ENCODE peak calls at places on chromosomes 2 and 18, in six cellular contexts. One of them, this sample, is unnamed.

GRCh38 chr18:55385770-55386169 is 202.2 kb downstream of the TCF4 start:
- DNase-seq in neuronal stem cell: no peak
- DNase-seq in mesendoderm: no peak
- DNase-seq in mesenchymal stem cell: no peak
- DNase-seq in H9: no peak
- DNase-seq in trophoblast cell: no peak
- DNase-seq in this sample: no peak

GRCh38 chr2:102606353-102606752 is 13.0 kb upstream of the SLC9A2 start:
- DNase-seq in neuronal stem cell: no peak
- DNase-seq in mesendoderm: no peak
- DNase-seq in mesenchymal stem cell: no peak
- DNase-seq in H9: no peak
- DNase-seq in trophoblast cell: peak
- DNase-seq in this sample: no peak

GRCh38 chr2:239466046-239466754 is 65.4 kb upstream of the HDAC4 start:
- DNase-seq in neuronal stem cell: no peak
- DNase-seq in mesendoderm: no peak
- DNase-seq in mesenchymal stem cell: no peak
- DNase-seq in H9: peak
- DNase-seq in trophoblast cell: no peak
- DNase-seq in this sample: no peak

GRCh38 chr2:127173073-127173472 is 47.0 kb downstream of the CYP27C1 start:
- DNase-seq in neuronal stem cell: no peak
- DNase-seq in mesendoderm: no peak
- DNase-seq in mesenchymal stem cell: peak
- DNase-seq in H9: no peak
- DNase-seq in trophoblast cell: no peak
- DNase-seq in this sample: peak

GRCh38 chr18:32317651-32318050 is 127.8 kb downstream of the MEP1B start:
- DNase-seq in neuronal stem cell: no peak
- DNase-seq in mesendoderm: no peak
- DNase-seq in mesenchymal stem cell: peak
- DNase-seq in H9: no peak
- DNase-seq in trophoblast cell: no peak
- DNase-seq in this sample: peak

GRCh38 chr2:12116228-12116750 is 369.9 kb downstream of the LPIN1 start:
- DNase-seq in neuronal stem cell: no peak
- DNase-seq in mesendoderm: no peak
- DNase-seq in mesenchymal stem cell: no peak
- DNase-seq in H9: no peak
- DNase-seq in trophoblast cell: no peak
- DNase-seq in this sample: no peak

GRCh38 chr2:69816923-69817542 is 12.4 kb upstream of the GMCL1 start:
- DNase-seq in neuronal stem cell: peak
- DNase-seq in mesendoderm: peak
- DNase-seq in mesenchymal stem cell: peak
- DNase-seq in H9: peak
- DNase-seq in trophoblast cell: peak
- DNase-seq in this sample: peak

GRCh38 chr2:2827237-2827636 is 496.2 kb upstream of the MYT1L start:
- DNase-seq in neuronal stem cell: no peak
- DNase-seq in mesendoderm: no peak
- DNase-seq in mesenchymal stem cell: no peak
- DNase-seq in H9: peak
- DNase-seq in trophoblast cell: no peak
- DNase-seq in this sample: no peak

GRCh38 chr2:215755651-215756350 is 257.6 kb downstream of the MREG start:
- DNase-seq in neuronal stem cell: no peak
- DNase-seq in mesendoderm: no peak
- DNase-seq in mesenchymal stem cell: no peak
- DNase-seq in H9: no peak
- DNase-seq in trophoblast cell: no peak
- DNase-seq in this sample: no peak

GRCh38 chr2:31238906-31239841 is 5.2 kb downstream of the EHD3 start:
- DNase-seq in neuronal stem cell: no peak
- DNase-seq in mesendoderm: peak
- DNase-seq in mesenchymal stem cell: no peak
- DNase-seq in H9: peak
- DNase-seq in trophoblast cell: no peak
- DNase-seq in this sample: no peak

GRCh38 chr18:55694291-55694690 is 106.3 kb upstream of the TCF4 start:
- DNase-seq in neuronal stem cell: no peak
- DNase-seq in mesendoderm: no peak
- DNase-seq in mesenchymal stem cell: peak
- DNase-seq in H9: no peak
- DNase-seq in trophoblast cell: peak
- DNase-seq in this sample: peak

GRCh38 chr18:69081846-69082245 is 284.0 kb downstream of the CCDC102B start:
- DNase-seq in neuronal stem cell: no peak
- DNase-seq in mesendoderm: no peak
- DNase-seq in mesenchymal stem cell: no peak
- DNase-seq in H9: no peak
- DNase-seq in trophoblast cell: no peak
- DNase-seq in this sample: no peak

GRCh38 chr2:240598311-240598911 is 11.9 kb downstream of the CAPN10 start:
- DNase-seq in neuronal stem cell: no peak
- DNase-seq in mesendoderm: no peak
- DNase-seq in mesenchymal stem cell: no peak
- DNase-seq in H9: no peak
- DNase-seq in trophoblast cell: no peak
- DNase-seq in this sample: no peak

GRCh38 chr18:48913201-48913600 is 37.6 kb downstream of the SMAD7 start:
- DNase-seq in neuronal stem cell: no peak
- DNase-seq in mesendoderm: no peak
- DNase-seq in mesenchymal stem cell: no peak
- DNase-seq in H9: peak
- DNase-seq in trophoblast cell: no peak
- DNase-seq in this sample: no peak

GRCh38 chr2:21362101-21362500 is 238.3 kb downstream of the TDRD15 start:
- DNase-seq in neuronal stem cell: no peak
- DNase-seq in mesendoderm: no peak
- DNase-seq in mesenchymal stem cell: no peak
- DNase-seq in H9: no peak
- DNase-seq in trophoblast cell: no peak
- DNase-seq in this sample: no peak

GRCh38 chr18:22355069-22355468 is 62.6 kb downstream of the CTAGE1 start:
- DNase-seq in neuronal stem cell: no peak
- DNase-seq in mesendoderm: no peak
- DNase-seq in mesenchymal stem cell: no peak
- DNase-seq in H9: no peak
- DNase-seq in trophoblast cell: no peak
- DNase-seq in this sample: no peak

GRCh38 chr2:64404002-64404731 is 49.8 kb upstream of the LGALSL start:
- DNase-seq in neuronal stem cell: peak
- DNase-seq in mesendoderm: peak
- DNase-seq in mesenchymal stem cell: peak
- DNase-seq in H9: peak
- DNase-seq in trophoblast cell: no peak
- DNase-seq in this sample: peak

GRCh38 chr2:1715184-1716012 is 28.9 kb downstream of the PXDN start:
- DNase-seq in neuronal stem cell: no peak
- DNase-seq in mesendoderm: no peak
- DNase-seq in mesenchymal stem cell: no peak
- DNase-seq in H9: no peak
- DNase-seq in trophoblast cell: no peak
- DNase-seq in this sample: no peak

GRCh38 chr2:26722911-26723310 is 30.4 kb downstream of the KCNK3 start:
- DNase-seq in neuronal stem cell: no peak
- DNase-seq in mesendoderm: no peak
- DNase-seq in mesenchymal stem cell: no peak
- DNase-seq in H9: no peak
- DNase-seq in trophoblast cell: no peak
- DNase-seq in this sample: no peak

GRCh38 chr2:161237397-161238263 is 70.6 kb upstream of the PSMD14 start:
- DNase-seq in neuronal stem cell: peak
- DNase-seq in mesendoderm: peak
- DNase-seq in mesenchymal stem cell: peak
- DNase-seq in H9: peak
- DNase-seq in trophoblast cell: peak
- DNase-seq in this sample: peak

GRCh38 chr2:127025357-127026062 is 81.4 kb downstream of the BIN1 start:
- DNase-seq in neuronal stem cell: peak
- DNase-seq in mesendoderm: peak
- DNase-seq in mesenchymal stem cell: peak
- DNase-seq in H9: peak
- DNase-seq in trophoblast cell: peak
- DNase-seq in this sample: peak

GRCh38 chr2:102929721-102930120 is 167.9 kb downstream of the TMEM182 start:
- DNase-seq in neuronal stem cell: no peak
- DNase-seq in mesendoderm: peak
- DNase-seq in mesenchymal stem cell: no peak
- DNase-seq in H9: no peak
- DNase-seq in trophoblast cell: no peak
- DNase-seq in this sample: no peak

GRCh38 chr18:34773961-34774754 is 64.1 kb downstream of the DTNA start:
- DNase-seq in neuronal stem cell: no peak
- DNase-seq in mesendoderm: no peak
- DNase-seq in mesenchymal stem cell: peak
- DNase-seq in H9: no peak
- DNase-seq in trophoblast cell: no peak
- DNase-seq in this sample: peak

GRCh38 chr2:214465386-214466146 is 54.7 kb downstream of the VWC2L start:
- DNase-seq in neuronal stem cell: no peak
- DNase-seq in mesendoderm: peak
- DNase-seq in mesenchymal stem cell: peak
- DNase-seq in H9: no peak
- DNase-seq in trophoblast cell: peak
- DNase-seq in this sample: peak

GRCh38 chr18:3248062-3248669 is 565 bp downstream of the MYL12A start:
- DNase-seq in neuronal stem cell: peak
- DNase-seq in mesendoderm: no peak
- DNase-seq in mesenchymal stem cell: peak
- DNase-seq in H9: no peak
- DNase-seq in trophoblast cell: peak
- DNase-seq in this sample: peak
- H2BK5ac ChIP-seq in neuronal stem cell: peak
- H2BK5ac ChIP-seq in mesendoderm: peak
- H2BK5ac ChIP-seq in mesenchymal stem cell: peak
- H2BK5ac ChIP-seq in H9: no peak
- H2BK5ac ChIP-seq in trophoblast cell: peak
- H2BK5ac ChIP-seq in this sample: peak

GRCh38 chr18:5414546-5414945 is 119.0 kb upstream of the ZBTB14 start:
- DNase-seq in neuronal stem cell: peak
- DNase-seq in mesendoderm: peak
- DNase-seq in mesenchymal stem cell: no peak
- DNase-seq in H9: peak
- DNase-seq in trophoblast cell: no peak
- DNase-seq in this sample: no peak
- H2BK5ac ChIP-seq in neuronal stem cell: no peak
- H2BK5ac ChIP-seq in mesendoderm: no peak
- H2BK5ac ChIP-seq in mesenchymal stem cell: no peak
- H2BK5ac ChIP-seq in H9: no peak
- H2BK5ac ChIP-seq in trophoblast cell: no peak
- H2BK5ac ChIP-seq in this sample: no peak

DNA sequence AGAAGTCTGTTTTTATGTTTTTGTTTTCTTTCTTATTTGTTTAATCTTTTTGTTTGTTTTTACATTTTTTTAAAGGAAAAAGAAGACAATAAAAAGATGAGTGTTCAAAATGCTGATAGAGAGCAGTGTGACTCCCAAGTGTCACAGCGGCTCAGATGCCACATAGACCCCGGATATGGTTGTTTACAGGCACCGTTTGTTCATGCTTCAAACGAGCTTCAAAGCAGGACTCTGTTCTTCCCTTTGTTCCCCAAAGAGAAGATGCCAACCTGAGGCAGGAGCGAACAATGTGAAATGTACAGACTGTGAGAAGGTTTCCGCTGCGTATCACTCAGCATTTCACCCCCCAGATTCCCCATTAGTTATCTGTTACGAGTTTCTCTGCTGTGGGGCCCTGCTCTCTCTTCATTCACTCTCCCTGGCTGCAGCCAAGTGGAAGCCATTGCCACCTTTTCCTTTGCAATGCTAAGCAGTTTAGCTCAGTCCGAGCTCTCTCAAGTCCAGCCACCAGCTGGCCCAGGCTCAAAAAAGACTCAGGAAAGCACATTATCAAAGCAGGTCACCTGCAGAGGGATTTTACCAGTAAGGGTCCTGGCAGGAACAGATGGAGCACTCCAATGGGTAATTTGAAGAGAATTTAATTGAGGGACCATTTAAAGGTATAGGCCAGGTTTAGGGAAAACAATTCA is 36.4 kb upstream of the PHLPP1 start:
- DNase-seq in neuronal stem cell: no peak
- DNase-seq in mesendoderm: no peak
- DNase-seq in mesenchymal stem cell: no peak
- DNase-seq in H9: peak
- DNase-seq in trophoblast cell: no peak
- DNase-seq in this sample: no peak
- H2BK5ac ChIP-seq in neuronal stem cell: no peak
- H2BK5ac ChIP-seq in mesendoderm: no peak
- H2BK5ac ChIP-seq in mesenchymal stem cell: no peak
- H2BK5ac ChIP-seq in H9: no peak
- H2BK5ac ChIP-seq in trophoblast cell: peak
- H2BK5ac ChIP-seq in this sample: no peak

DNA sequence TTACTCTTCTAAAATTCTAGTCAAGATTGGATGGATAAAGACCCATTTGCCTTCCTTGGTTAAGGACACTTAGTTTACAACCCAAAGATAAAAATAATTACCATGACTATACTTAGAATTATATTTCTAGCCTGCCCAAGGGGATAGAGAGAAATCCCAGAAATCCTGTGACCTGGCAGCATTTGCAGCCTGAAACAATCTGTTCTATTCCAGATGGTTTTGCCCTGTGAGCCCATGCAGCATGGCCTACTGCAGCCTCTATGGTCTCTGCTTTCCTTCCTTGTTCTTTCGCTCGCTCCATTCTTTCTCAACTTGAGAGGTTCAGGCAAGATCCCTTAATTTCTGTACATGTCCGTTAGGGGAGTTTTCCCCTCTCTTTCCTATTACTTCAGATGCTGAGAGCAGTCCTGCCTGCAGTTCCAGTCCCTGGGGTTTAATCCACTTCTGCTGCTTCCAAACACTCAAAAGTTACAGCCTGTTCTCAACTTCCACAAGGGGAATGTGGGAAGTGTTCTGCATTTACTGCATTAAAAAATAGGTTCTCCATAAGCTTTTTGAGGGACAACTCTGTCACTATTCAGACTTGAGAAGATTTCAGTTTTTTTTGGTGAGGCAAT is 80.2 kb downstream of the CDCA7 start:
- DNase-seq in neuronal stem cell: no peak
- DNase-seq in mesendoderm: no peak
- DNase-seq in mesenchymal stem cell: no peak
- DNase-seq in H9: no peak
- DNase-seq in trophoblast cell: no peak
- DNase-seq in this sample: no peak
- H2BK5ac ChIP-seq in neuronal stem cell: no peak
- H2BK5ac ChIP-seq in mesendoderm: no peak
- H2BK5ac ChIP-seq in mesenchymal stem cell: no peak
- H2BK5ac ChIP-seq in H9: no peak
- H2BK5ac ChIP-seq in trophoblast cell: no peak
- H2BK5ac ChIP-seq in this sample: no peak

GRCh38 chr18:77701977-77702376 is 452.3 kb downstream of the GALR1 start:
- DNase-seq in neuronal stem cell: no peak
- DNase-seq in mesendoderm: no peak
- DNase-seq in mesenchymal stem cell: no peak
- DNase-seq in H9: no peak
- DNase-seq in trophoblast cell: no peak
- DNase-seq in this sample: no peak
- H2BK5ac ChIP-seq in neuronal stem cell: no peak
- H2BK5ac ChIP-seq in mesendoderm: no peak
- H2BK5ac ChIP-seq in mesenchymal stem cell: no peak
- H2BK5ac ChIP-seq in H9: no peak
- H2BK5ac ChIP-seq in trophoblast cell: no peak
- H2BK5ac ChIP-seq in this sample: no peak